ENCODE peak calls at places on chromosomes 1 and 21, in six cellular contexts. J is A549, P is K562, L is H1, A is HepG2, D is GM12878. B is an unnamed sample.

GRCh38 chr1:98077691-98078090 is 156.9 kb upstream of the DPYD start:
- DNase-seq in J (no peak), P (no peak), L (no peak), A (no peak), D (no peak), B (no peak)

GRCh38 chr21:45277101-45278045 is 10.3 kb downstream of the POFUT2 start:
- DNase-seq in J (no peak), P (no peak), L (no peak), A (no peak), D (no peak), B (no peak)

GRCh38 chr1:201450721-201451291 is 18.2 kb downstream of the PHLDA3 start:
- DNase-seq in J (no peak), P (no peak), L (no peak), A (no peak), D (no peak), B (peak; percentile 81)

GRCh38 chr1:53957231-53957818 is 11.2 kb downstream of the LRRC42 start:
- DNase-seq in J (peak; percentile 35), P (peak; percentile 40), L (no peak), A (peak; percentile 80), D (no peak), B (no peak)

GRCh38 chr1:87950369-87950768 is 621.7 kb downstream of the LMO4 start:
- DNase-seq in J (no peak), P (no peak), L (no peak), A (no peak), D (no peak), B (no peak)

GRCh38 chr1:86753700-86754099 is 49.3 kb downstream of the SH3GLB1 start:
- DNase-seq in J (peak; percentile 35), P (no peak), L (no peak), A (peak; percentile 67), D (no peak), B (peak; percentile 20)

GRCh38 chr1:63782982-63783381 is 9.2 kb downstream of the ROR1 start:
- DNase-seq in J (no peak), P (no peak), L (no peak), A (no peak), D (no peak), B (no peak)

GRCh38 chr1:204725821-204726448 is 40.4 kb upstream of the LRRN2 start:
- DNase-seq in J (peak; percentile 26), P (no peak), L (peak; percentile 22), A (peak; percentile 19), D (no peak), B (no peak)

GRCh38 chr1:2596530-2597333 is 10.2 kb downstream of the PRXL2B start:
- DNase-seq in J (no peak), P (no peak), L (no peak), A (no peak), D (no peak), B (no peak)

GRCh38 chr21:39047046-39047445 is 136.2 kb downstream of the PSMG1 start:
- DNase-seq in J (no peak), P (no peak), L (no peak), A (no peak), D (no peak), B (no peak)

GRCh38 chr1:246724725-246725095 is 501 bp downstream of the SCCPDH start:
- DNase-seq in J (peak; percentile 42), P (peak; percentile 53), L (no peak), A (no peak), D (no peak), B (no peak)

GRCh38 chr1:178121883-178122282 is 28.0 kb downstream of the RASAL2 start:
- DNase-seq in J (no peak), P (no peak), L (no peak), A (no peak), D (no peak), B (no peak)

GRCh38 chr1:40722622-40723021 is 31.1 kb downstream of the NFYC start:
- DNase-seq in J (no peak), P (no peak), L (no peak), A (no peak), D (no peak), B (no peak)

GRCh38 chr21:33067045-33067444 is 2.9 kb upstream of the OLIG1 start:
- DNase-seq in J (no peak), P (no peak), L (no peak), A (no peak), D (no peak), B (no peak)

GRCh38 chr1:68384872-68385390 is 64.8 kb downstream of the RPE65 start:
- DNase-seq in J (no peak), P (no peak), L (no peak), A (no peak), D (no peak), B (no peak)

GRCh38 chr1:227774051-227774720 is 39.0 kb downstream of the SNAP47 start:
- DNase-seq in J (no peak), P (no peak), L (no peak), A (no peak), D (no peak), B (no peak)

GRCh38 chr21:44330698-44331097 is 8.5 kb downstream of the CFAP410 start:
- DNase-seq in J (no peak), P (no peak), L (no peak), A (no peak), D (no peak), B (no peak)

GRCh38 chr1:229410692-229411433 is 23.0 kb downstream of the ACTA1 start:
- DNase-seq in J (peak; percentile 51), P (no peak), L (no peak), A (no peak), D (no peak), B (peak; percentile 86)

GRCh38 chr1:15177710-15178166 is 24.2 kb downstream of the TMEM51 start:
- DNase-seq in J (no peak), P (peak; percentile 34), L (no peak), A (no peak), D (no peak), B (no peak)

GRCh38 chr1:150564051-150564991 is 15.1 kb downstream of the MCL1 start:
- DNase-seq in J (no peak), P (no peak), L (no peak), A (peak; percentile 78), D (no peak), B (no peak)

GRCh38 chr21:42021751-42022430 is 11.7 kb upstream of the ZBTB21 start:
- DNase-seq in J (no peak), P (no peak), L (peak; percentile 66), A (no peak), D (no peak), B (no peak)

GRCh38 chr1:89518116-89518780 is 6.4 kb upstream of the LRRC8B start:
- DNase-seq in J (no peak), P (no peak), L (no peak), A (no peak), D (no peak), B (no peak)

GRCh38 chr21:37257967-37258877 is 8.9 kb downstream of the VPS26C start:
- DNase-seq in J (peak; percentile 84), P (no peak), L (peak; percentile 80), A (peak; percentile 84), D (peak; percentile 87), B (peak; percentile 74)

GRCh38 chr1:200837931-200838571 is 34.7 kb upstream of the GPR25 start:
- DNase-seq in J (peak; percentile 17), P (no peak), L (no peak), A (no peak), D (no peak), B (no peak)

GRCh38 chr1:198125995-198126758 is 30.6 kb upstream of the NEK7 start:
- DNase-seq in J (peak; percentile 80), P (no peak), L (no peak), A (peak; percentile 25), D (no peak), B (no peak)

GRCh38 chr1:214558002-214558770 is 6.8 kb upstream of the PTPN14 start:
- DNase-seq in J (peak; percentile 52), P (no peak), L (no peak), A (no peak), D (no peak), B (no peak)

GRCh38 chr1:27570383-27570755 is 33.6 kb downstream of the AHDC1 start:
- DNase-seq in J (no peak), P (no peak), L (no peak), A (no peak), D (no peak), B (no peak)

GRCh38 chr1:48208251-48208650 is 14.3 kb upstream of the SLC5A9 start:
- DNase-seq in J (no peak), P (no peak), L (peak; percentile 50), A (no peak), D (no peak), B (no peak)

GRCh38 chr1:5564578-5565257 is 427.5 kb downstream of the NPHP4 start:
- DNase-seq in J (no peak), P (no peak), L (no peak), A (no peak), D (no peak), B (no peak)

GRCh38 chr1:5563861-5564577 is 428.2 kb downstream of the NPHP4 start:
- DNase-seq in J (no peak), P (no peak), L (no peak), A (no peak), D (no peak), B (no peak)

GRCh38 chr1:5566924-5567323 is 425.3 kb downstream of the NPHP4 start:
- DNase-seq in J (no peak), P (no peak), L (no peak), A (no peak), D (no peak), B (no peak)

GRCh38 chr1:5565281-5565680 is 426.9 kb downstream of the NPHP4 start:
- DNase-seq in J (no peak), P (no peak), L (no peak), A (no peak), D (no peak), B (no peak)

GRCh38 chr1:5565726-5566125 is 426.5 kb downstream of the NPHP4 start:
- DNase-seq in J (no peak), P (no peak), L (no peak), A (no peak), D (no peak), B (no peak)
- TF ChIP-seq EP300 in J (no peak), P (no peak), L (no peak), A (no peak), D (no peak), B (no peak)

GRCh38 chr1:95388041-95388440 is 154.0 kb downstream of the RWDD3 start:
- DNase-seq in J (no peak), P (no peak), L (no peak), A (no peak), D (no peak), B (no peak)
- TF ChIP-seq MAX in J (no peak), P (no peak), L (no peak), A (no peak), D (no peak), B (no peak)

DNA sequence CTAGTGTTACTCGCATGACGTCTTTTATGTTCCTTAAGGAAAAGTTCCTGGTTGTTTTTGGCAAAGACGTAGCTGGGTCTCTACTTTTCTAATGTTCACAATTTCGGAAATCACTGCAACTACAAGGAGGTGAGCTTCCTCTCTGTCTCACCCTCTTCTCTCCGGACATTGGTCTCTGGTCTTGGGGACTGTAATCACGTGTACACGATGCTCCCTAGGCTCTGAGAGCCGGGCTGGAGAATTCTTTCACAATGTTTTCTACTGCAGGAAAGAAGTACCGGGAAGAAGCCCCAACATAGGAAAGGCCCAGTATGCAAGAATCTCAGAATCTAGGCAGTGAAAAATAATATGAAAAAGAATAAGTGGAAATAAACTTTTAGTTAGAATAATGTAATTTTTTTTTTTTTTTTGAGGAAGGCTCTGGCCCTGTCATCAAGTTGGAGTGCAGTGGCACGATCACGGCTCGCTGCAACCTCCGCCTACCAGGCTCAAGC is 13.5 kb upstream of the HJV start:
- DNase-seq in J (peak; percentile 80), P (no peak), L (no peak), A (peak; percentile 82), D (no peak), B (no peak)
- TF ChIP-seq CHD2 in J (no peak), P (no peak), L (no peak), A (no peak), D (no peak), B (no peak)

GRCh38 chr1:39458991-39459390 is 32.4 kb upstream of the BMP8A start:
- DNase-seq in J (no peak), P (no peak), L (no peak), A (no peak), D (no peak), B (no peak)

GRCh38 chr1:39462074-39462473 is 29.4 kb upstream of the BMP8A start:
- DNase-seq in J (no peak), P (no peak), L (no peak), A (no peak), D (no peak), B (no peak)
- TF ChIP-seq EP300 in J (no peak), P (no peak), L (no peak), A (no peak), D (no peak), B (no peak)

B was measured in SK-N-SH.